ENCODE peak calls at places on chromosome 10, in four cellular contexts. One of them, this sample, is unnamed. For H3K4me1, the result is how much of the 10 kb centered on the place peaks cover.

GRCh38 chr10:116817178-116817577 is 32.1 kb upstream of the ENO4 start:
- DNase-seq in left lung: no peak
- DNase-seq in sigmoid colon: no peak
- DNase-seq in mesendoderm: no peak
- DNase-seq in this sample: no peak

GRCh38 chr10:78780551-78780961 is 288.2 kb upstream of the ZMIZ1 start:
- DNase-seq in mesendoderm: no peak
- DNase-seq in sigmoid colon: no peak
- DNase-seq in left lung: no peak
- DNase-seq in this sample: peak

GRCh38 chr10:123200510-123200909 is 46.3 kb downstream of the BUB3 start:
- DNase-seq in mesendoderm: no peak
- DNase-seq in left lung: no peak
- DNase-seq in sigmoid colon: no peak
- DNase-seq in this sample: no peak

GRCh38 chr10:1404236-1404952 is 332.9 kb downstream of the ADARB2 start:
- DNase-seq in mesendoderm: no peak
- DNase-seq in left lung: no peak
- DNase-seq in sigmoid colon: no peak
- DNase-seq in this sample: no peak

GRCh38 chr10:43264987-43265798 is 1.7 kb downstream of the RASGEF1A start:
- DNase-seq in sigmoid colon: no peak
- DNase-seq in mesendoderm: no peak
- DNase-seq in left lung: no peak
- DNase-seq in this sample: no peak

GRCh38 chr10:132422169-132422691 is 25.2 kb downstream of the PWWP2B start:
- DNase-seq in mesendoderm: no peak
- DNase-seq in left lung: peak
- DNase-seq in sigmoid colon: no peak
- DNase-seq in this sample: no peak

GRCh38 chr10:97023401-97024180 is 162.2 kb downstream of the SLIT1 start:
- DNase-seq in mesendoderm: no peak
- DNase-seq in left lung: peak
- DNase-seq in sigmoid colon: no peak
- DNase-seq in this sample: no peak

GRCh38 chr10:97640868-97641811 is 669 bp downstream of the PI4K2A start:
- DNase-seq in sigmoid colon: peak
- DNase-seq in left lung: no peak
- DNase-seq in mesendoderm: peak
- DNase-seq in this sample: peak

GRCh38 chr10:31353574-31353973 is 34.6 kb downstream of the ZEB1 start:
- DNase-seq in sigmoid colon: no peak
- DNase-seq in mesendoderm: peak
- DNase-seq in left lung: no peak
- DNase-seq in this sample: no peak

GRCh38 chr10:78690354-78691111 is 378.2 kb upstream of the ZMIZ1 start:
- DNase-seq in mesendoderm: no peak
- DNase-seq in sigmoid colon: no peak
- DNase-seq in left lung: no peak
- DNase-seq in this sample: no peak

GRCh38 chr10:17425584-17426262 is 28.7 kb downstream of the ST8SIA6 start:
- DNase-seq in left lung: no peak
- DNase-seq in sigmoid colon: no peak
- DNase-seq in mesendoderm: no peak
- DNase-seq in this sample: no peak

GRCh38 chr10:107653832-107654287 is 489.4 kb upstream of the SORCS1 start:
- DNase-seq in mesendoderm: no peak
- DNase-seq in sigmoid colon: no peak
- DNase-seq in left lung: no peak
- DNase-seq in this sample: no peak

GRCh38 chr10:72344932-72345331 is 9.8 kb downstream of the DNAJB12 start:
- DNase-seq in left lung: no peak
- DNase-seq in sigmoid colon: no peak
- DNase-seq in mesendoderm: no peak
- DNase-seq in this sample: no peak

GRCh38 chr10:661891-662605 is 27.4 kb downstream of the DIP2C start:
- DNase-seq in left lung: no peak
- DNase-seq in sigmoid colon: no peak
- DNase-seq in mesendoderm: no peak
- DNase-seq in this sample: peak

GRCh38 chr10:3951993-3952392 is 167.0 kb upstream of the KLF6 start:
- DNase-seq in mesendoderm: no peak
- DNase-seq in sigmoid colon: no peak
- DNase-seq in left lung: no peak
- DNase-seq in this sample: no peak

GRCh38 chr10:33136781-33137180 is 178.8 kb upstream of the ITGB1 start:
- DNase-seq in left lung: no peak
- DNase-seq in sigmoid colon: no peak
- DNase-seq in mesendoderm: no peak
- DNase-seq in this sample: no peak

DNA sequence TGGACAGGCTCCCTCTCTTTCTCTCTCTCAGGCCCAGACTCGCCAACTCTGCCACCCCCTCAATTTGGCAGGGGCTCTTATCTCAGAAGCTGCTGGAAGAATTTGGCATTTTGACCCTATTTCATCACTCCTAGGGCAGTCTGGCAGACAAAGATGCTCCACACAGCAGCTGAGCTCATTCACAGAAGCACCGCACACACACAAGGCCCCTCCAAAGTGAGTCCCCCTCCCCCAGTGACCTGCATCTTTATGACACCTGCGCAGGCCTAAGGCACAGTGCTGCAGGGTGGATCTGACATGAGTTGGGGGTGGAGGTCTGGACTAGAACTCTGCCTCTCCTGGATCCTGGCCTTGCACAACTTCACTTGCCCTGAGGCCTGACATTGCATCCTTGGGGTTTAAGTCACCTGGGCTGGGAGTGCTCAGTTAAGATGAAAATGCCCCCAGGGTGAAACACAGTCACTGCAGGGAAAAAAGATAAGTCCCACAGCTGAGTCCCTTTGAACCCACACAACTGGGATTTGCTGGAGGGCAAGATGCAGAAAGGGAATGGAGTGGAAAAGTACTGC is 41.1 kb upstream of the DUSP5 start:
- DNase-seq in left lung: no peak
- DNase-seq in mesendoderm: peak
- DNase-seq in sigmoid colon: peak
- DNase-seq in this sample: peak
- H3K4me1 ChIP-seq in left lung: under half
- H3K4me1 ChIP-seq in mesendoderm: under half
- H3K4me1 ChIP-seq in sigmoid colon: under half
- H3K4me1 ChIP-seq in this sample: under half

GRCh38 chr10:12346707-12347106 is 2.6 kb upstream of the CAMK1D start:
- DNase-seq in mesendoderm: no peak
- DNase-seq in sigmoid colon: no peak
- DNase-seq in left lung: no peak
- DNase-seq in this sample: no peak
- H3K4me1 ChIP-seq in mesendoderm: under half
- H3K4me1 ChIP-seq in sigmoid colon: under half
- H3K4me1 ChIP-seq in left lung: under half
- H3K4me1 ChIP-seq in this sample: under half

DNA sequence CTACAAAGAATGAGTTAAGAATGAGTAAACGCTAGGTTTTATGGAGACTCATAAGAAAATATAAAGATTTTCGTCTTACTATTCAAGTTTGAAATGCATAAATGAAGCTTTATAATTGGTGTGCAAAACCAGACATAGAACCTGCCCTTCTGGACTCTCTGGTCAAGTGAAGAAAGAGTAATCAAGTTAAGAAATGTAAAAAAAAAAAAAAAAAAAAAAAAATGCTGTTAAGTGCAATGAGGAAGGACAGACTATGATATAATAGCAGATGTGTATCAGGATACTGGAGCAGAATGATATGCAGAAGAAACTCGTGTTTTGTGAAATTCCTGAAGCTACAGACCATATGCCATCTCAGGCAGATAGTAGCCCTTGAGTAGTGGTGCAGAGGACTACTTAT is 5.6 kb downstream of the PCGF5 start:
- DNase-seq in sigmoid colon: no peak
- DNase-seq in mesendoderm: no peak
- DNase-seq in left lung: no peak
- DNase-seq in this sample: no peak
- H3K4me1 ChIP-seq in sigmoid colon: under half
- H3K4me1 ChIP-seq in mesendoderm: under half
- H3K4me1 ChIP-seq in left lung: under half
- H3K4me1 ChIP-seq in this sample: under half

DNA sequence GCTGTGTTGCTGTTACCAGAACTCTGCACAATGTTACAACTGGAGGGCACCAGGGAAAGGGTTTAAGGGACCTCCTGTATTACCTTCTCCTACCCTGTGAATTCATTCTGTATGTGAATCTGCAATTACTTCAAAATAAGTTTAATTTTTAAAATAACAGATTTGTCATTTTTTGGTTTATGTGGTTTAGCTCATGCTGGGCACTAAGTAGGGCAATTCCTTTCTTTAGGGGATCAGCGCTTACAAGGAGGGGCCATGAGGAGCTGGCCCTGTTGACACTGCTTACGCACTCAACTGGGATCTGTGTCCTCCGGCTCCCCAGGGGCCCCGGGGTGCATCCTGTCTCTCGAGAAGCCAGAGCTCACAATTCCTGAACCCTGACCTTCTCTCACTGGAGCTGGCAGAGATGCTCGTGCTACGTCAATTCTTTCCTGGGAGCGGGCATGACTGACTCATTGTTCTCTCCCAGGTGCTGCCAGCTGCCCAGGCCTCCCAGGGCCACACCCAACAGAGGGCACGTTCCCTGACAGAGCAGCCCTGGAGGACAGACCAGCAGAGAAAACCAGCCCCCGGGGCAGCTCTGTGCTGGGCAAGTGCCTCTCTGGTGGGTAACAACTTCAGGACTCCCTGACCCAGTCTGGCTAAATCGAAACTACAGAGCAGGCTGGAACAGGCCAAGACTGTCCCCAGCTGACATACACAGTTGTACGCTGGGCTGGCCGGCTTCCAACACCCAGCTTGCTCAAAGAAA is 36.8 kb downstream of the CTBP2 start:
- DNase-seq in left lung: peak
- DNase-seq in sigmoid colon: peak
- DNase-seq in mesendoderm: no peak
- DNase-seq in this sample: peak
- H3K4me1 ChIP-seq in left lung: under half
- H3K4me1 ChIP-seq in sigmoid colon: half or more
- H3K4me1 ChIP-seq in mesendoderm: under half
- H3K4me1 ChIP-seq in this sample: under half

GRCh38 chr10:128710795-128711183 is 584.6 kb upstream of the MKI67 start:
- DNase-seq in left lung: no peak
- DNase-seq in mesendoderm: no peak
- DNase-seq in sigmoid colon: no peak
- DNase-seq in this sample: no peak
- H3K4me1 ChIP-seq in left lung: under half
- H3K4me1 ChIP-seq in mesendoderm: under half
- H3K4me1 ChIP-seq in sigmoid colon: under half
- H3K4me1 ChIP-seq in this sample: under half

GRCh38 chr10:122130474-122131110 is 140.5 kb upstream of the BTBD16 start:
- DNase-seq in left lung: no peak
- DNase-seq in mesendoderm: no peak
- DNase-seq in sigmoid colon: no peak
- DNase-seq in this sample: no peak
- H3K4me1 ChIP-seq in left lung: under half
- H3K4me1 ChIP-seq in mesendoderm: under half
- H3K4me1 ChIP-seq in sigmoid colon: half or more
- H3K4me1 ChIP-seq in this sample: under half

This sample was measured in right lobe of liver.